ENCODE peak calls at places on chromosomes 2 and 18, in five cellular contexts. R is pancreas, S is psoas muscle, V is spleen, M is neural progenitor cell. E is an unnamed sample. For H3K4me1, the result is how much of the 10 kb centered on the place peaks cover.

GRCh38 chr2:199434555-199434954 is 23.2 kb downstream of the SATB2 start:
- DNase-seq in R (no peak), S (no peak), V (no peak), M (no peak), E (no peak)

GRCh38 chr2:152453129-152453642 is 118.2 kb downstream of the FMNL2 start:
- DNase-seq in R (no peak), S (no peak), V (no peak), M (peak), E (no peak)

GRCh38 chr2:67600472-67600871 is 203.3 kb downstream of the ETAA1 start:
- DNase-seq in R (no peak), S (no peak), V (no peak), M (peak), E (no peak)

GRCh38 chr2:200575957-200576356 is 9.9 kb upstream of the AOX1 start:
- DNase-seq in R (no peak), S (no peak), V (no peak), M (no peak), E (no peak)

GRCh38 chr2:11692966-11693521 is 23.0 kb upstream of the NTSR2 start:
- DNase-seq in R (peak), S (peak), V (peak), M (peak), E (peak)

GRCh38 chr18:986071-986470 is 81.4 kb downstream of the ADCYAP1 start:
- DNase-seq in R (no peak), S (no peak), V (no peak), M (peak), E (no peak)

GRCh38 chr2:119367472-119368099 is 809 bp downstream of the DBI start:
- DNase-seq in R (peak), S (peak), V (peak), M (peak), E (peak)

GRCh38 chr2:240846881-240847601 is 21.6 kb upstream of the AGXT start:
- DNase-seq in R (no peak), S (no peak), V (no peak), M (no peak), E (peak)

DNA sequence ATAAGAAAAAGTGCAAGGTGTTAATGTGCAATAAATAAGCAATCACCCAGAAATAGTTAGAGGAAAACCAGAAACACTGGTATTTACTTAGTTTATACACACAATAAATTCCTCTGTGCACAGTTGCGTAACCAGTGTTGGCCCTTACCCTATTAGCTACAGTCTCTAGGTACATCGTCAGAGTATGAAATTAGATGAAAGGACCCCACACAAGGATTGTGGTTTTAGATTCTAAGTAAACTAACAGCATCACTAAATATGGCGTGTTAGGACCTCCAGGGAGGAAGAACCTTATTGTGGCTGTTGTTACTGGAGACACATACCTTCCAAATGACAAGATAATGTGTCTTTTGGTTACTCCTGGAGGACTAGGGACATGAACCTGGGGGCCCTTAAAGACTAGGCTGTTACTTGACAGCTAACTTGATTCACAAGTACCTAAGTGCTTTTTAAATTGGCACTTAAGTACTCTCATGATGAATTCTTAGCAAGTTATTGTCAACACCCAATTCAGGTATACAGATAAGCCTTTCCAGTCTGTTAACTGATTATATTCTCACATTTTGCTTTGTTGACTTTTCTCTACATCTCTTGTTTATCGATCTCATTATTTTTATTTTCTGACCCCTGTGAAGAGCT is 115.3 kb downstream of the FEZ2 start:
- DNase-seq in R (no peak), S (no peak), V (no peak), M (no peak), E (peak)
- H3K27ac ChIP-seq in R (no peak), S (peak), V (no peak), M (no peak), E (peak)

GRCh38 chr18:77025123-77025522 is 107.5 kb downstream of the MBP start:
- DNase-seq in R (no peak), S (no peak), V (no peak), M (no peak), E (no peak)

GRCh38 chr18:77022556-77022955 is 110.0 kb downstream of the MBP start:
- DNase-seq in R (no peak), S (no peak), V (no peak), M (no peak), E (no peak)

GRCh38 chr18:77022116-77022515 is 110.5 kb downstream of the MBP start:
- DNase-seq in R (no peak), S (no peak), V (no peak), M (no peak), E (no peak)

GRCh38 chr18:77024476-77024875 is 108.1 kb downstream of the MBP start:
- DNase-seq in R (no peak), S (no peak), V (no peak), M (no peak), E (no peak)

DNA sequence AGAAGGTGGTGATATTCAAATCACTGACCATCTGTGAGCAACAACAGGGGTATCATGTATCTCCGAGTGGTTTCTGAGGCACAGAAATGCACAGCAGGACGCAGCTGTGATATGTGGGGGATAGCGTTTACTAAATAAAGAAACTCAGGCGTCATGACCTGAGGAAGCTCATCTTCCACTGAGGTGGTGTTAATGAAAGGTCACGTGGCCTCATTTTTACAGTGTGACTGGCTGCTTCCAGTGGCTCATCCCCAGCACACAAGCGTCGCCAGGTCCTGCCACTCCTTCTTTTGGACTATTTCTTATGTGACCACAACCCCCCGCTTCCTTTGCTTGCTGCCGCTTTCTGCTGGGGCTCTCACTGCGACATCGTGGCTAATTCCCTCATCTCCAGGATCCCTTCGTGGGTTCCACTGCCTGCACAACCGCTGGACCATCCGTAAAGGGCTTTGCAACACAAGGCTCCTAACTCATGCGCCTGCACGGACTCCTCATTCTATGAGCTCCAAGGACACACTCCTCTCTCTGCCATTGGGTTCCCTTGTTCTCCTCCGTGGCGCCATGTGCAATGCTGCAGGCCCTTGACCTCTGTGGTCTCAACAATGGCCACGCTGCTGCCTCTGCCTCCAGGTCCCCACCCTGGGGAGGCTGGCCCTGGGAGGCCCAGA is 109.3 kb downstream of the MBP start:
- DNase-seq in R (no peak), S (no peak), V (no peak), M (no peak), E (no peak)
- H3K4me1 ChIP-seq in R (under half), S (under half), V (under half), M (under half), E (under half)

DNA sequence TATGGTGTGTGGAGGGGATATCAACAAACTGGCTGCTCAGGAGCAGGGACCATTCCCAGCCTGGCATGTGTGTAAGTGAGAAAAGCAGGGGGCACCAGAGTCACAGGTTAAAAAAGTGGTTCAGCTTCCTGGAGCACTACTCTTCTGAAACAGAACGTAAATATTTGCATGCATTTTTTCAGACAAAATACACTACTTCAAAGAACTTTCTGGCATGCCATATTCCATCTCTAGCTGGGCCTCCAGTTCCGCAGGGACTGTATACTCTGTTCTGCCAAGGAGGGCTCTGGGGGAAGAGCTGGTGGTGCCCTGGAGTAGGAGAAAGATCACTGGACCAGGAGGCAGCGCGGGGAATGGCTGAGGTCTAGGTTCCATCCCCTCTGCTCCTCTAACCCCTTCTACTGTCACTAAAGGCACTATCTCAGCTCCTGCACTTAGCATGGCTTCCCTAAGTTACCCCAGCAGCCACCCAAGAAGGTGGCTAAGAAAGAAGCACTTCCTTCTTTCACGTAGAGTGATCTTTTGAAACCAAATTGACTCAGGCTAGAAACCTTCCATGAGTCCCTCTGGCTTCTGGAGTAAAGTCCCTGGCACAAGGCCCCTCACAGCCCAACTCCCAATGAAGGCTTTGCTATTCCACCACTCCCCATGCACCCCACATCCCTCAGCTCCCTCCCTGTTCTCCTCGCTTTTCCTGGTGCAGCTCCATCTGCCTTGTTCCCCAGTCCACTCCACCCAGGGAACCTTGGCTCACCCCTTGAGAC is 57.6 kb upstream of the CABLES1 start:
- DNase-seq in R (no peak), S (no peak), V (no peak), M (no peak), E (no peak)
- TF ChIP-seq CTCF in R (no peak), S (no peak), V (no peak), M (peak), E (no peak)

DNA sequence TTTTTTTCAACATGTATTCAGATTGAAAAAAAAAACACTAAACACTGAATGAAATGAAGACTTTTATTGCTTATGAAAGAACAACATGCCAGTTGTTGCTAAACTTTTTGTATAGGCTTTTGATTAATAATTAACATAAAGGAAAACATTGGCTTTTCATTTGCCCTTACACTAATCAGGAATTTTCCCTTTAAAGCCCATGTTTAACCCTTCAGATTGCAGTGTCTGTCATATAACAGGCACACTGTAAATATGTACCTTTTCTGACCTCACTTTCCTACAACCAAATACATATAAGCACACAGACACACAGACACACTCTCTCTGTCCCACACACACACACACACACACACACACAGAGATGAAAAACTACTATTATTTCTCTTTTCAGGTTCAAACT is 84.4 kb downstream of the MAP2 start:
- DNase-seq in R (no peak), S (no peak), V (no peak), M (no peak), E (no peak)
- H3K27ac ChIP-seq in R (no peak), S (no peak), V (no peak), M (no peak), E (no peak)

GRCh38 chr2:160406591-160407392 is 86.8 kb downstream of the RBMS1 start:
- DNase-seq in R (peak), S (peak), V (peak), M (peak), E (peak)

GRCh38 chr2:160408575-160409291 is 84.9 kb downstream of the RBMS1 start:
- DNase-seq in R (no peak), S (no peak), V (peak), M (peak), E (peak)

GRCh38 chr2:160407393-160408204 is 86.0 kb downstream of the RBMS1 start:
- DNase-seq in R (peak), S (peak), V (peak), M (peak), E (peak)

GRCh38 chr2:160409480-160409879 is 84.1 kb downstream of the RBMS1 start:
- DNase-seq in R (no peak), S (no peak), V (no peak), M (no peak), E (no peak)

DNA sequence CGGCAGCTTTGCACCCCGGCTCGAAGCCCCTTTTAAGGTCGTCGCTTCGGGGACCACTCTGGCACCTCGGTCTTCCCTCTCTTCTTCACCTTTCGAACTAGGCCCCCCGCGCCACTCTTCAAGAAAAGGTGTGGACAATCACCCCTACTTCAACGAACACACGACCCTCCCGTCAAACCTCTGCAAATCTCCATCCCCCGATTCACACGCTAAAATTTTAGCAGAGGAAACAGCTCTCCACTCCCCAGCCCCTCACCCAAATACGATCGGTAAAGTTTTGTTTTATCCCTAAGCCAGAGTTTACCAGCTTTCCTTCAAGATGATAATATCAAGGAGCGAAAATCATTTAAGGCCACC is 85.4 kb downstream of the RBMS1 start:
- DNase-seq in R (no peak), S (no peak), V (no peak), M (no peak), E (no peak)
- H3K4me1 ChIP-seq in R (under half), S (half or more), V (under half), M (under half), E (under half)

GRCh38 chr2:144453039-144453336 is 66.9 kb downstream of the ZEB2 start:
- DNase-seq in R (no peak), S (no peak), V (no peak), M (no peak), E (no peak)

GRCh38 chr2:144453486-144454158 is 66.3 kb downstream of the ZEB2 start:
- DNase-seq in R (no peak), S (no peak), V (no peak), M (no peak), E (no peak)

GRCh38 chr2:144454466-144455287 is 65.2 kb downstream of the ZEB2 start:
- DNase-seq in R (no peak), S (no peak), V (no peak), M (no peak), E (no peak)

GRCh38 chr2:144451443-144451842 is 68.5 kb downstream of the ZEB2 start:
- DNase-seq in R (no peak), S (no peak), V (no peak), M (no peak), E (no peak)

DNA sequence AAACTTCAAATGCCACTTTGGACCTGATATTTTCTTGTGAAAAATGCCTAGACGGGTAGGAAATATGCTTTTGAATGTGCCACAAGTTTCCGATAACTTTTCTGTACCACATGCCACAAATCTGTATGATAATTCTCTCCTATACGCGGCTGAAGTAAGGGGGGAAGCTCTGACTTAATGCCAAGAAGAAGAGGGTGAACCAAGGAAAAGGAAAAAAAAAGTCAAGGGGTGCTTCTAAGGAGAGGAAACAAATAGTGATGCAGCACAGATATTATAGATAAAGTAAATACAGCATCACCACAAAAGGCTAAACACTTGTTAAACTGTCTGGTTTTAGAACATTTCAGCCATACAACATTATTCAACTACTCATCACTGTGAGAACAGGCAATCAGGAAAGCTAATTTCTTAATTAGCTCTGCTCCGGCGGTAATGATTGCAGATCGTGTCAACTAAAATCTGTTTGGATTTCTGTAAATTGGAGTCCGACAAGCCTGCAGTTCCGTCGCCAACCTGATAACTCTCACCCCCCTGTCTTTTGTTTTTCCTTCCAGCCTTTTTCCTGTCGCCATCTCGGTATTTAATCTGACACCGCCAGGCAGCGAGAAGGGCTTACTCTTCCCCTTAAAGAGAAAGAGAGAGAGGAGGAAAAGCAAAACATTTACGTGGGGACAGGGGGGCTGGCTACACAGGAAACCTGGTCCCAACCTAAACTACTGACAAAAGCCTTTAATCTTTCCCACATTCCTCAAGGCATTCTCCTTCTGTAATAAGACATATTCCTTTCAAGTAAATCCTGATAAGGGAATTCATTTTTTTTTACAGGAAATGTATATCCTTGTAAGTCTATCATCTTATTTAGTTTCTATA is 67.5 kb downstream of the ZEB2 start:
- DNase-seq in R (no peak), S (no peak), V (no peak), M (peak), E (no peak)
- TF ChIP-seq CTCF in R (no peak), S (peak), V (peak), M (peak), E (no peak)

E was measured in thyroid gland.